ENCODE peak calls at places on chromosomes 1 and 21, in seven cellular contexts. U is GM23248, A is IMR-90, L is cardiac muscle cell, E is tibial artery, N is heart left ventricle, G is breast epithelium. C is an unnamed sample. For H3K4me1, the result is how much of the 10 kb centered on the place peaks cover.

GRCh38 chr1:119712342-119713038 is 756 bp downstream of the PHGDH start:
- DNase-seq in E (peak), A (peak), N (peak), U (peak), L (peak), G (peak), C (peak)

GRCh38 chr1:100769906-100770646 is 50.5 kb downstream of the VCAM1 start:
- DNase-seq in U (no peak), A (no peak), G (no peak), E (no peak), N (no peak), L (peak), C (no peak)

GRCh38 chr1:203888807-203889251 is 27.4 kb downstream of the SNRPE start:
- DNase-seq in U (peak), G (no peak), A (peak), L (peak), E (no peak), N (no peak), C (no peak)

GRCh38 chr1:117171900-117172501 is 38.7 kb downstream of the VTCN1 start:
- DNase-seq in L (peak), U (peak), G (peak), E (no peak), A (peak), N (no peak), C (no peak)

GRCh38 chr1:69929278-69930057 is 275.9 kb downstream of the LRRC40 start:
- DNase-seq in U (peak), E (no peak), L (peak), N (no peak), A (no peak), G (no peak), C (no peak)

GRCh38 chr1:17259233-17259873 is 10.5 kb downstream of the PADI3 start:
- DNase-seq in L (peak), G (no peak), E (no peak), A (peak), U (peak), N (no peak), C (no peak)

GRCh38 chr1:36384542-36385409 is 948 bp downstream of the STK40 start:
- DNase-seq in E (peak), A (no peak), L (peak), N (no peak), U (peak), G (peak), C (peak)

GRCh38 chr1:66003690-66004089 is 211.0 kb downstream of the PDE4B start:
- DNase-seq in U (no peak), N (no peak), E (no peak), L (no peak), G (no peak), A (no peak), C (no peak)

GRCh38 chr1:192243721-192244120 is 73.1 kb upstream of the RGS21 start:
- DNase-seq in L (no peak), G (no peak), E (no peak), U (no peak), N (no peak), A (peak), C (no peak)

GRCh38 chr1:91569411-91570104 is 68.9 kb downstream of the CDC7 start:
- DNase-seq in L (peak), E (peak), A (peak), N (peak), G (no peak), U (peak), C (no peak)

GRCh38 chr21:39136711-39137110 is 46.5 kb downstream of the PSMG1 start:
- DNase-seq in L (no peak), A (peak), U (peak), G (no peak), E (no peak), N (no peak), C (no peak)

GRCh38 chr1:9316512-9316911 is 23.8 kb downstream of the SPSB1 start:
- DNase-seq in E (no peak), A (no peak), U (no peak), L (no peak), N (peak), G (no peak), C (no peak)

GRCh38 chr1:12436817-12437599 is 181.0 kb downstream of the DHRS3 start:
- DNase-seq in L (peak), G (no peak), E (no peak), A (peak), N (no peak), U (peak), C (no peak)

GRCh38 chr1:86419277-86419903 is 4.6 kb upstream of the CLCA2 start:
- DNase-seq in U (peak), A (no peak), E (no peak), N (no peak), L (peak), G (no peak), C (peak)

GRCh38 chr1:206674745-206675175 is 9.9 kb upstream of the MAPKAPK2 start:
- DNase-seq in N (peak), L (peak), U (peak), A (peak), G (peak), E (peak), C (peak)

GRCh38 chr1:204900721-204901120 is 30.1 kb downstream of the NFASC start:
- DNase-seq in E (no peak), A (no peak), U (no peak), L (no peak), G (no peak), N (no peak), C (no peak)

GRCh38 chr1:18939398-18940302 is 16.8 kb downstream of the IFFO2 start:
- DNase-seq in A (peak), G (no peak), U (peak), N (no peak), L (peak), E (no peak), C (no peak)
- H3K4me1 ChIP-seq in A (under half), G (under half), U (under half), N (under half), L (under half), E (half or more), C (under half)

GRCh38 chr1:159598196-159598595 is 10.6 kb downstream of the APCS start:
- DNase-seq in G (no peak), N (no peak), L (peak), E (no peak), U (peak), A (peak), C (no peak)

GRCh38 chr1:159600894-159601293 is 13.3 kb downstream of the APCS start:
- DNase-seq in U (no peak), A (no peak), G (no peak), E (no peak), N (no peak), L (no peak), C (no peak)

DNA sequence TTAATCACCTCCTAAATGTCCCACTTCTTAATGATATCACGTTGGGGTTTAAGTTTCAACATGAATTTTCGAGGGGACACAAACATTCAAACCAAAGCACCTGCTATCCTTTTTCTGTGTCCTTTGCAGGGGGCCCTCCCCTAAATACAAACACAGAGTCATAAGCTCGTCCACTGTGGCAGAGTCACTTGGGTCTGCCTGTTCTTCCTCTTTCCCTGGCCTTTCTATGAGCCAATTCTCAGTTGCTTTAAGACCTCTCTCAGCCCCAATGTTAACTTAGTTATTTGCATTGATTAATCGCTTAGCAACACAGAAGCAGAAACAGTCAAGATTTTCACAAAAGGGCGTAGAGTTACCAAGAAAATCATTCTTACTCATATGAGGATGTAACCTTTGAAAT is 14.9 kb downstream of the APCS start:
- DNase-seq in N (no peak), L (no peak), U (no peak), G (no peak), E (no peak), A (no peak), C (no peak)
- H3K27ac ChIP-seq in N (no peak), L (no peak), U (no peak), G (no peak), E (no peak), A (no peak), C (no peak)

GRCh38 chr1:234188454-234188792 is 184.8 kb upstream of the COA6 start:
- DNase-seq in A (no peak), G (no peak), L (no peak), U (no peak), E (no peak), N (no peak), C (no peak)
- H3K4me3 ChIP-seq in A (no peak), G (no peak), L (no peak), U (no peak), E (no peak), N (no peak), C (no peak)

GRCh38 chr1:18957136-18957521 is 653 bp upstream of the IFFO2 start:
- DNase-seq in L (no peak), A (no peak), N (peak), G (no peak), E (no peak), U (peak), C (no peak)

GRCh38 chr1:18955116-18955441 is 1.4 kb downstream of the IFFO2 start:
- DNase-seq in U (no peak), G (no peak), A (no peak), L (peak), E (no peak), N (no peak), C (no peak)

GRCh38 chr1:18957532-18958295 is 1.2 kb upstream of the IFFO2 start:
- DNase-seq in L (no peak), E (no peak), G (no peak), A (no peak), N (no peak), U (no peak), C (no peak)

GRCh38 chr1:18955442-18956188 is 861 bp downstream of the IFFO2 start:
- DNase-seq in N (peak), L (peak), E (no peak), A (no peak), U (peak), G (no peak), C (peak)

GRCh38 chr1:18956189-18957135 is at the start of gene IFFO2:
- DNase-seq in E (peak), L (peak), G (peak), U (peak), A (peak), N (peak), C (peak)
- H3K4me1 ChIP-seq in E (under half), L (under half), G (under half), U (under half), A (under half), N (under half), C (under half)

GRCh38 chr1:246647113-246647512 is 77.1 kb upstream of the SCCPDH start:
- DNase-seq in E (peak), L (peak), U (peak), N (peak), G (no peak), A (peak), C (peak)
- H3K27ac ChIP-seq in E (no peak), L (no peak), U (peak), N (peak), G (no peak), A (peak), C (no peak)

GRCh38 chr1:28883242-28883616 is 31.1 kb upstream of the EPB41 start:
- DNase-seq in L (no peak), G (no peak), U (no peak), E (no peak), A (no peak), N (no peak), C (no peak)
- H3K4me3 ChIP-seq in L (no peak), G (no peak), U (no peak), E (no peak), A (no peak), N (no peak), C (no peak)

DNA sequence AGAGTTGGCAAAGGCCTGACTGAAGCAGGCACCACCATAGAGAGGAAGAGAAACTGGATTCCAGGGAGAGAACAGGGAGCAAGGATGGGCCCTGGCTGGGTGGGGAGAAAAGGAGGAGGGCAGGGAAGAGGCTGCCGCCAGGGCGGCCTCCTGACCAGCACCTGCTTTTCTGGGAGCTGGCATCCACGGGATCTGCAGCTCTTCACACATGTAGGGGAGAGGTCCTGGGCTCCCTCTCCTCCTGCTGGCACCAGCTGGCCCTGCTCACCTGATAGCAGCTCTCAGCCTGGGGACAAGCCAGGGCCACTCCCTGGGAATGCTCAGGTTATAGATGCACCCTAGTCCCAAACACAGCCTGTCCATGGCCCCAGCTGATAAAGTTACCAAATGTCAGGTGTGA is 39.9 kb downstream of the TEX35 start:
- DNase-seq in N (no peak), U (no peak), E (no peak), G (no peak), A (no peak), L (no peak), C (no peak)
- H3K4me1 ChIP-seq in N (under half), U (under half), E (under half), G (under half), A (under half), L (under half), C (under half)

DNA sequence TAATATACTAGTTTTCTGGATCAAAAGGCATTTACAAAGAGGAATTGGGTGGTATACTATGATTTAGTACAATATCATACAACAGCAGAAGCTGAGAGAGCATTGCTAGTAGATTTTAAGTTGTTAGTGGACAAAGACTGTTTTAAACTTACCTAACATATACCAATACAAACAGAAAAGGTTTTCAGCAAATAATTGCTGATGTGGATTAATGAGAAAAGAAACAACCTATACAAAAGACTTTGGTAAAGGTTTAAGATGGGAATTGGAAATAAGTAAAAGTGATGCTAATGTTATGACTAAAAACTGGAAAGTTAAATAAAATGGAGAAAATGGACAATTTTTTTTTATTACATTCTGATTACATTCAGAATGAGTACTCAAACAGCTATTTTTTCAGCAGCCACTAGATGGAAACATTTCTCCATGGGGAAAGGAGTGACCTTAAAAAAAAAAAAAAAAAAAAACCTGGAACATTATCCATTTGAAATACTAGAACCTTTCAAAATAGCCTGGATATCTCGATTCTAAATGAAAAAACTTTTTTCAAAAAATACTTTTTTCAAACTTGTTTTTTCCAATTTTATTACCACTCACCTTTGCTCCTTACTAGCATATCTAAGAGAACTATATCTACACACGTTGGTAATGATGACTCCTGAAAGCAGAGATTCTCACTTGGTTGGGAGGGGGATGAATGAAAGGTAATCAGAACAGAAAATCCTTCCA is 55.4 kb downstream of the EPRS1 start:
- DNase-seq in N (no peak), U (peak), A (peak), G (no peak), E (no peak), L (peak), C (peak)
- H3K27ac ChIP-seq in N (no peak), U (no peak), A (no peak), G (no peak), E (no peak), L (no peak), C (no peak)

DNA sequence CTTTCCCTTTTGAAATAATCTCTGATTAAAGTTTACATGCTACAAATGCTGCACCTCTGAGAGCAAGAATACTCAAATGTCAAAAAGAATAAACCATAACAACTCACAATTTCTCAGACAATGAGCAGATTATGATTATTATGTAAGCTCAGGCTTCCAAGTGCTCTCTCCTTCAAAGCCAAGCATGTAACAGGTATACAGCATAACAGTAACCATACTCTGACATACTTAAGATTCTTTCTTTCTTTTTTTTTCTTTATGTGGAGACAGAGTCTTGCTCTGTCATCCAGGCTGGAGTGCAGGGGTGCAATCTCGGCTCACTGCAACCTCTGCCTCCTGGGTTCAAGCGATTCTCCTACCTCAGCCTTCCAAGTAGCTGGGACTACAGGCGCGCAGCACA is 155.4 kb downstream of the EIF4G3 start:
- DNase-seq in G (no peak), N (no peak), L (no peak), A (no peak), U (no peak), E (no peak), C (no peak)
- H3K4me3 ChIP-seq in G (no peak), N (no peak), L (no peak), A (no peak), U (no peak), E (no peak), C (no peak)